ENCODE peak calls at places on chromosomes 13 and 19, in seven cellular contexts. One of them, this sample, is unnamed.

GRCh38 chr13:109093988-109094387 is 464.6 kb downstream of the MYO16 start:
- DNase-seq in left cardiac atrium: no peak
- DNase-seq in NCI-H774: no peak
- DNase-seq in activated naive CD8-positive, alpha-beta T cell treated with anti-CD3 and anti-CD28 coated beads for 36 hours: no peak
- DNase-seq in stimulated activated CD8-positive, alpha-beta memory T cell treated with anti-CD3 and anti-CD28 coated beads, Interleukin-12 subunit alpha, Interleukin-12 subunit beta, amount 100 ng/mL, for 1 hour: no peak
- DNase-seq in AG09309: no peak
- DNase-seq in foreskin melanocyte: no peak
- DNase-seq in this sample: no peak

GRCh38 chr13:106274551-106275208 is 260.8 kb downstream of the EFNB2 start:
- DNase-seq in stimulated activated CD8-positive, alpha-beta memory T cell treated with anti-CD3 and anti-CD28 coated beads, Interleukin-12 subunit alpha, Interleukin-12 subunit beta, amount 100 ng/mL, for 1 hour: no peak
- DNase-seq in activated naive CD8-positive, alpha-beta T cell treated with anti-CD3 and anti-CD28 coated beads for 36 hours: no peak
- DNase-seq in foreskin melanocyte: no peak
- DNase-seq in AG09309: no peak
- DNase-seq in left cardiac atrium: no peak
- DNase-seq in NCI-H774: no peak
- DNase-seq in this sample: no peak

GRCh38 chr19:12133069-12133468 is 7.1 kb downstream of the ZNF20 start:
- DNase-seq in activated naive CD8-positive, alpha-beta T cell treated with anti-CD3 and anti-CD28 coated beads for 36 hours: no peak
- DNase-seq in foreskin melanocyte: no peak
- DNase-seq in stimulated activated CD8-positive, alpha-beta memory T cell treated with anti-CD3 and anti-CD28 coated beads, Interleukin-12 subunit alpha, Interleukin-12 subunit beta, amount 100 ng/mL, for 1 hour: no peak
- DNase-seq in AG09309: no peak
- DNase-seq in NCI-H774: no peak
- DNase-seq in left cardiac atrium: no peak
- DNase-seq in this sample: no peak

GRCh38 chr13:48234652-48235099 is 1.7 kb downstream of the ITM2B start:
- DNase-seq in AG09309: no peak
- DNase-seq in activated naive CD8-positive, alpha-beta T cell treated with anti-CD3 and anti-CD28 coated beads for 36 hours: no peak
- DNase-seq in stimulated activated CD8-positive, alpha-beta memory T cell treated with anti-CD3 and anti-CD28 coated beads, Interleukin-12 subunit alpha, Interleukin-12 subunit beta, amount 100 ng/mL, for 1 hour: no peak
- DNase-seq in NCI-H774: no peak
- DNase-seq in foreskin melanocyte: no peak
- DNase-seq in left cardiac atrium: no peak
- DNase-seq in this sample: no peak

GRCh38 chr13:30305456-30305855 is 1.9 kb downstream of the KATNAL1 start:
- DNase-seq in AG09309: no peak
- DNase-seq in stimulated activated CD8-positive, alpha-beta memory T cell treated with anti-CD3 and anti-CD28 coated beads, Interleukin-12 subunit alpha, Interleukin-12 subunit beta, amount 100 ng/mL, for 1 hour: no peak
- DNase-seq in NCI-H774: no peak
- DNase-seq in activated naive CD8-positive, alpha-beta T cell treated with anti-CD3 and anti-CD28 coated beads for 36 hours: no peak
- DNase-seq in left cardiac atrium: no peak
- DNase-seq in foreskin melanocyte: no peak
- DNase-seq in this sample: no peak

GRCh38 chr19:19137556-19138109 is 645 bp downstream of the TMEM161A start:
- DNase-seq in stimulated activated CD8-positive, alpha-beta memory T cell treated with anti-CD3 and anti-CD28 coated beads, Interleukin-12 subunit alpha, Interleukin-12 subunit beta, amount 100 ng/mL, for 1 hour: no peak
- DNase-seq in activated naive CD8-positive, alpha-beta T cell treated with anti-CD3 and anti-CD28 coated beads for 36 hours: no peak
- DNase-seq in NCI-H774: no peak
- DNase-seq in left cardiac atrium: no peak
- DNase-seq in AG09309: no peak
- DNase-seq in foreskin melanocyte: no peak
- DNase-seq in this sample: no peak

GRCh38 chr19:33192010-33192409 is 2.1 kb upstream of the LRP3 start:
- DNase-seq in activated naive CD8-positive, alpha-beta T cell treated with anti-CD3 and anti-CD28 coated beads for 36 hours: no peak
- DNase-seq in NCI-H774: no peak
- DNase-seq in stimulated activated CD8-positive, alpha-beta memory T cell treated with anti-CD3 and anti-CD28 coated beads, Interleukin-12 subunit alpha, Interleukin-12 subunit beta, amount 100 ng/mL, for 1 hour: no peak
- DNase-seq in AG09309: no peak
- DNase-seq in foreskin melanocyte: no peak
- DNase-seq in left cardiac atrium: no peak
- DNase-seq in this sample: no peak

GRCh38 chr19:44776402-44777096 is 1.1 kb upstream of the CBLC start:
- DNase-seq in foreskin melanocyte: no peak
- DNase-seq in NCI-H774: no peak
- DNase-seq in activated naive CD8-positive, alpha-beta T cell treated with anti-CD3 and anti-CD28 coated beads for 36 hours: no peak
- DNase-seq in left cardiac atrium: no peak
- DNase-seq in AG09309: no peak
- DNase-seq in stimulated activated CD8-positive, alpha-beta memory T cell treated with anti-CD3 and anti-CD28 coated beads, Interleukin-12 subunit alpha, Interleukin-12 subunit beta, amount 100 ng/mL, for 1 hour: no peak
- DNase-seq in this sample: peak; percentile 96

GRCh38 chr13:97946951-97947588 is 6.4 kb upstream of the IPO5 start:
- DNase-seq in left cardiac atrium: no peak
- DNase-seq in stimulated activated CD8-positive, alpha-beta memory T cell treated with anti-CD3 and anti-CD28 coated beads, Interleukin-12 subunit alpha, Interleukin-12 subunit beta, amount 100 ng/mL, for 1 hour: no peak
- DNase-seq in AG09309: peak; percentile 73
- DNase-seq in NCI-H774: no peak
- DNase-seq in activated naive CD8-positive, alpha-beta T cell treated with anti-CD3 and anti-CD28 coated beads for 36 hours: no peak
- DNase-seq in foreskin melanocyte: no peak
- DNase-seq in this sample: peak; percentile 91

GRCh38 chr19:38266070-38266469 is 1.7 kb downstream of the SPINT2 start:
- DNase-seq in left cardiac atrium: no peak
- DNase-seq in activated naive CD8-positive, alpha-beta T cell treated with anti-CD3 and anti-CD28 coated beads for 36 hours: no peak
- DNase-seq in AG09309: no peak
- DNase-seq in foreskin melanocyte: no peak
- DNase-seq in NCI-H774: no peak
- DNase-seq in stimulated activated CD8-positive, alpha-beta memory T cell treated with anti-CD3 and anti-CD28 coated beads, Interleukin-12 subunit alpha, Interleukin-12 subunit beta, amount 100 ng/mL, for 1 hour: no peak
- DNase-seq in this sample: peak; percentile 77

GRCh38 chr19:2551864-2552185 is 75.9 kb downstream of the GADD45B start:
- DNase-seq in NCI-H774: no peak
- DNase-seq in activated naive CD8-positive, alpha-beta T cell treated with anti-CD3 and anti-CD28 coated beads for 36 hours: no peak
- DNase-seq in left cardiac atrium: no peak
- DNase-seq in stimulated activated CD8-positive, alpha-beta memory T cell treated with anti-CD3 and anti-CD28 coated beads, Interleukin-12 subunit alpha, Interleukin-12 subunit beta, amount 100 ng/mL, for 1 hour: no peak
- DNase-seq in foreskin melanocyte: no peak
- DNase-seq in AG09309: no peak
- DNase-seq in this sample: no peak

GRCh38 chr13:34037636-34038325 is 219.8 kb downstream of the RFC3 start:
- DNase-seq in AG09309: no peak
- DNase-seq in stimulated activated CD8-positive, alpha-beta memory T cell treated with anti-CD3 and anti-CD28 coated beads, Interleukin-12 subunit alpha, Interleukin-12 subunit beta, amount 100 ng/mL, for 1 hour: no peak
- DNase-seq in activated naive CD8-positive, alpha-beta T cell treated with anti-CD3 and anti-CD28 coated beads for 36 hours: no peak
- DNase-seq in foreskin melanocyte: no peak
- DNase-seq in NCI-H774: no peak
- DNase-seq in left cardiac atrium: no peak
- DNase-seq in this sample: no peak

GRCh38 chr13:113446488-113446854 is 6.8 kb downstream of the ADPRHL1 start:
- DNase-seq in NCI-H774: no peak
- DNase-seq in foreskin melanocyte: no peak
- DNase-seq in AG09309: no peak
- DNase-seq in left cardiac atrium: no peak
- DNase-seq in activated naive CD8-positive, alpha-beta T cell treated with anti-CD3 and anti-CD28 coated beads for 36 hours: no peak
- DNase-seq in stimulated activated CD8-positive, alpha-beta memory T cell treated with anti-CD3 and anti-CD28 coated beads, Interleukin-12 subunit alpha, Interleukin-12 subunit beta, amount 100 ng/mL, for 1 hour: no peak
- DNase-seq in this sample: no peak

GRCh38 chr13:52737900-52738299 is 1.7 kb downstream of the CNMD start:
- DNase-seq in foreskin melanocyte: peak; percentile 29
- DNase-seq in stimulated activated CD8-positive, alpha-beta memory T cell treated with anti-CD3 and anti-CD28 coated beads, Interleukin-12 subunit alpha, Interleukin-12 subunit beta, amount 100 ng/mL, for 1 hour: no peak
- DNase-seq in left cardiac atrium: no peak
- DNase-seq in NCI-H774: no peak
- DNase-seq in activated naive CD8-positive, alpha-beta T cell treated with anti-CD3 and anti-CD28 coated beads for 36 hours: no peak
- DNase-seq in AG09309: no peak
- DNase-seq in this sample: no peak

GRCh38 chr19:48418317-48419064 is 25.0 kb downstream of the GRIN2D start:
- DNase-seq in foreskin melanocyte: no peak
- DNase-seq in left cardiac atrium: no peak
- DNase-seq in AG09309: no peak
- DNase-seq in NCI-H774: no peak
- DNase-seq in stimulated activated CD8-positive, alpha-beta memory T cell treated with anti-CD3 and anti-CD28 coated beads, Interleukin-12 subunit alpha, Interleukin-12 subunit beta, amount 100 ng/mL, for 1 hour: no peak
- DNase-seq in activated naive CD8-positive, alpha-beta T cell treated with anti-CD3 and anti-CD28 coated beads for 36 hours: no peak
- DNase-seq in this sample: no peak

GRCh38 chr19:39093761-39094160 is 9.6 kb downstream of the ACP7 start:
- DNase-seq in activated naive CD8-positive, alpha-beta T cell treated with anti-CD3 and anti-CD28 coated beads for 36 hours: no peak
- DNase-seq in stimulated activated CD8-positive, alpha-beta memory T cell treated with anti-CD3 and anti-CD28 coated beads, Interleukin-12 subunit alpha, Interleukin-12 subunit beta, amount 100 ng/mL, for 1 hour: no peak
- DNase-seq in AG09309: peak; percentile 23
- DNase-seq in foreskin melanocyte: no peak
- DNase-seq in left cardiac atrium: no peak
- DNase-seq in NCI-H774: no peak
- DNase-seq in this sample: no peak

GRCh38 chr13:97267418-97268059 is 45.4 kb downstream of the MBNL2 start:
- DNase-seq in foreskin melanocyte: no peak
- DNase-seq in AG09309: no peak
- DNase-seq in left cardiac atrium: no peak
- DNase-seq in stimulated activated CD8-positive, alpha-beta memory T cell treated with anti-CD3 and anti-CD28 coated beads, Interleukin-12 subunit alpha, Interleukin-12 subunit beta, amount 100 ng/mL, for 1 hour: no peak
- DNase-seq in activated naive CD8-positive, alpha-beta T cell treated with anti-CD3 and anti-CD28 coated beads for 36 hours: no peak
- DNase-seq in NCI-H774: no peak
- DNase-seq in this sample: no peak

This sample was measured in PC-9.